ENCODE peak calls at places on chromosomes 12 and 14, in nine cellular contexts. L, J, Q, M, G, A, B, N and K are unnamed samples.

GRCh38 chr14:81464253-81465001 is 64.3 kb upstream of the STON2 start:
- DNase-seq in Q (peak; percentile 26), M (peak; percentile 82), B (peak; percentile 60), A (peak; percentile 81), L (peak; percentile 74), N (peak; percentile 66), G (peak; percentile 59), J (no peak), K (peak; percentile 48)

GRCh38 chr14:97891515-97891914 is 1094.3 kb downstream of the VRK1 start:
- DNase-seq in B (no peak), A (no peak), N (no peak), M (no peak), L (no peak), Q (no peak), G (no peak), J (no peak), K (no peak)

GRCh38 chr12:130454296-130454695 is 116.6 kb downstream of the PIWIL1 start:
- DNase-seq in A (no peak), L (no peak), G (no peak), J (no peak), N (no peak), M (no peak), B (no peak), Q (no peak), K (no peak)

GRCh38 chr14:89598548-89599186 is 181.6 kb upstream of the FOXN3 start:
- DNase-seq in M (no peak), Q (no peak), L (peak; percentile 31), A (peak; percentile 21), J (no peak), B (no peak), G (no peak), N (no peak), K (no peak)

GRCh38 chr12:114476159-114476558 is 70.2 kb upstream of the TBX5 start:
- DNase-seq in L (no peak), M (no peak), G (no peak), A (no peak), J (no peak), B (no peak), Q (no peak), N (peak; percentile 63), K (no peak)

GRCh38 chr12:132557291-132557968 is 53.0 kb downstream of the LRCOL1 start:
- DNase-seq in Q (no peak), A (no peak), B (no peak), M (no peak), N (no peak), L (no peak), G (no peak), J (no peak), K (no peak)

GRCh38 chr12:124469193-124469888 is 98.1 kb downstream of the NCOR2 start:
- DNase-seq in Q (no peak), N (peak; percentile 23), M (no peak), A (no peak), G (no peak), B (no peak), L (no peak), J (no peak), K (no peak)

GRCh38 chr12:76768566-76768965 is 4.7 kb downstream of the ZDHHC17 start:
- DNase-seq in Q (no peak), G (no peak), J (no peak), M (no peak), A (no peak), B (no peak), N (no peak), L (no peak), K (no peak)

GRCh38 chr14:24662753-24663152 is 28.8 kb upstream of the GZMB start:
- DNase-seq in Q (no peak), G (no peak), J (no peak), L (no peak), A (no peak), N (no peak), B (no peak), M (no peak), K (no peak)

GRCh38 chr12:56658921-56659320 is 13.1 kb upstream of the ATP5F1B start:
- DNase-seq in A (no peak), Q (no peak), J (no peak), B (no peak), G (no peak), L (no peak), N (no peak), M (no peak), K (no peak)

GRCh38 chr12:112179341-112179740 is 54.0 kb downstream of the TRAFD1 start:
- DNase-seq in B (no peak), A (no peak), M (no peak), Q (no peak), L (no peak), N (no peak), J (no peak), G (no peak), K (no peak)

GRCh38 chr14:101878222-101879211 is 85.9 kb upstream of the DYNC1H1 start:
- DNase-seq in A (no peak), M (no peak), G (no peak), Q (no peak), B (no peak), L (peak; percentile 91), N (no peak), J (no peak), K (no peak)

GRCh38 chr12:16300706-16301105 is 23.2 kb upstream of the SLC15A5 start:
- DNase-seq in B (no peak), J (no peak), L (no peak), M (no peak), G (no peak), N (peak; percentile 62), Q (no peak), A (no peak), K (no peak)